ENCODE peak calls at places on chromosomes 2 and 18, in six cellular contexts. One of them, this sample, is unnamed.

GRCh38 chr18:9429662-9429993 is 45.7 kb upstream of the RALBP1 start:
- DNase-seq in left ventricle myocardium inferior: no peak
- DNase-seq in sigmoid colon: no peak
- DNase-seq in stomach: no peak
- DNase-seq in fibroblast of pulmonary artery: peak; percentile 49
- DNase-seq in WERI-Rb-1: no peak
- DNase-seq in this sample: no peak

GRCh38 chr18:3793545-3793944 is 343.6 kb downstream of the TGIF1 start:
- DNase-seq in left ventricle myocardium inferior: no peak
- DNase-seq in sigmoid colon: no peak
- DNase-seq in stomach: no peak
- DNase-seq in fibroblast of pulmonary artery: peak; percentile 65
- DNase-seq in WERI-Rb-1: no peak
- DNase-seq in this sample: no peak

GRCh38 chr2:169585673-169586072 is 1.5 kb downstream of the PPIG start:
- DNase-seq in left ventricle myocardium inferior: no peak
- DNase-seq in sigmoid colon: no peak
- DNase-seq in stomach: no peak
- DNase-seq in fibroblast of pulmonary artery: no peak
- DNase-seq in WERI-Rb-1: no peak
- DNase-seq in this sample: no peak

GRCh38 chr2:20327370-20327769 is 23.3 kb downstream of the PUM2 start:
- DNase-seq in left ventricle myocardium inferior: no peak
- DNase-seq in sigmoid colon: no peak
- DNase-seq in stomach: no peak
- DNase-seq in fibroblast of pulmonary artery: no peak
- DNase-seq in WERI-Rb-1: no peak
- DNase-seq in this sample: no peak

GRCh38 chr2:235129856-235130255 is 178.0 kb downstream of the SH3BP4 start:
- DNase-seq in left ventricle myocardium inferior: no peak
- DNase-seq in sigmoid colon: no peak
- DNase-seq in stomach: no peak
- DNase-seq in fibroblast of pulmonary artery: peak; percentile 17
- DNase-seq in WERI-Rb-1: no peak
- DNase-seq in this sample: no peak

GRCh38 chr18:27661320-27662049 is 476.4 kb upstream of the CHST9 start:
- DNase-seq in left ventricle myocardium inferior: no peak
- DNase-seq in sigmoid colon: no peak
- DNase-seq in stomach: no peak
- DNase-seq in fibroblast of pulmonary artery: no peak
- DNase-seq in WERI-Rb-1: no peak
- DNase-seq in this sample: no peak

GRCh38 chr2:196253115-196253484 is 81.7 kb upstream of the STK17B start:
- DNase-seq in left ventricle myocardium inferior: no peak
- DNase-seq in sigmoid colon: no peak
- DNase-seq in stomach: no peak
- DNase-seq in fibroblast of pulmonary artery: no peak
- DNase-seq in WERI-Rb-1: no peak
- DNase-seq in this sample: no peak

GRCh38 chr18:5103286-5103685 is 93.8 kb downstream of the AKAIN1 start:
- DNase-seq in left ventricle myocardium inferior: no peak
- DNase-seq in sigmoid colon: no peak
- DNase-seq in stomach: no peak
- DNase-seq in fibroblast of pulmonary artery: no peak
- DNase-seq in WERI-Rb-1: no peak
- DNase-seq in this sample: no peak

GRCh38 chr2:209425082-209426071 is 1.5 kb downstream of the MAP2 start:
- DNase-seq in left ventricle myocardium inferior: no peak
- DNase-seq in sigmoid colon: no peak
- DNase-seq in stomach: no peak
- DNase-seq in fibroblast of pulmonary artery: peak; percentile 76
- DNase-seq in WERI-Rb-1: peak; percentile 25
- DNase-seq in this sample: peak; percentile 28

GRCh38 chr2:75558786-75559428 is 1.8 kb downstream of the EVA1A start:
- DNase-seq in left ventricle myocardium inferior: no peak
- DNase-seq in sigmoid colon: no peak
- DNase-seq in stomach: no peak
- DNase-seq in fibroblast of pulmonary artery: peak; percentile 58
- DNase-seq in WERI-Rb-1: no peak
- DNase-seq in this sample: no peak

GRCh38 chr2:98825404-98825803 is 94.5 kb upstream of the MGAT4A start:
- DNase-seq in left ventricle myocardium inferior: no peak
- DNase-seq in sigmoid colon: no peak
- DNase-seq in stomach: no peak
- DNase-seq in fibroblast of pulmonary artery: no peak
- DNase-seq in WERI-Rb-1: no peak
- DNase-seq in this sample: no peak

GRCh38 chr2:16640867-16641266 is 24.8 kb downstream of the CYRIA start:
- DNase-seq in left ventricle myocardium inferior: peak; percentile 54
- DNase-seq in sigmoid colon: no peak
- DNase-seq in stomach: no peak
- DNase-seq in fibroblast of pulmonary artery: peak; percentile 59
- DNase-seq in WERI-Rb-1: peak; percentile 42
- DNase-seq in this sample: no peak

GRCh38 chr2:105329561-105330495 is at the start of gene TGFBRAP1:
- DNase-seq in left ventricle myocardium inferior: peak; percentile 60
- DNase-seq in sigmoid colon: peak; percentile 74
- DNase-seq in stomach: peak; percentile 71
- DNase-seq in fibroblast of pulmonary artery: peak; percentile 36
- DNase-seq in WERI-Rb-1: peak; percentile 42
- DNase-seq in this sample: peak; percentile 69

GRCh38 chr2:26843041-26843440 is 4.9 kb upstream of the DPYSL5 start:
- DNase-seq in left ventricle myocardium inferior: no peak
- DNase-seq in sigmoid colon: no peak
- DNase-seq in stomach: no peak
- DNase-seq in fibroblast of pulmonary artery: no peak
- DNase-seq in WERI-Rb-1: no peak
- DNase-seq in this sample: no peak

GRCh38 chr2:236160366-236161081 is 7.7 kb downstream of the GBX2 start:
- DNase-seq in left ventricle myocardium inferior: no peak
- DNase-seq in sigmoid colon: peak; percentile 38
- DNase-seq in stomach: no peak
- DNase-seq in fibroblast of pulmonary artery: no peak
- DNase-seq in WERI-Rb-1: no peak
- DNase-seq in this sample: no peak

GRCh38 chr2:11539317-11540147 is 5.7 kb downstream of the GREB1 start:
- DNase-seq in left ventricle myocardium inferior: no peak
- DNase-seq in sigmoid colon: no peak
- DNase-seq in stomach: peak; percentile 85
- DNase-seq in fibroblast of pulmonary artery: no peak
- DNase-seq in WERI-Rb-1: no peak
- DNase-seq in this sample: no peak

GRCh38 chr2:10820562-10820961 is 8.0 kb upstream of the PDIA6 start:
- DNase-seq in left ventricle myocardium inferior: peak; percentile 57
- DNase-seq in sigmoid colon: peak; percentile 64
- DNase-seq in stomach: peak; percentile 77
- DNase-seq in fibroblast of pulmonary artery: no peak
- DNase-seq in WERI-Rb-1: no peak
- DNase-seq in this sample: no peak

GRCh38 chr2:69469784-69470183 is 32.5 kb upstream of the NFU1 start:
- DNase-seq in left ventricle myocardium inferior: no peak
- DNase-seq in sigmoid colon: no peak
- DNase-seq in stomach: no peak
- DNase-seq in fibroblast of pulmonary artery: peak; percentile 26
- DNase-seq in WERI-Rb-1: no peak
- DNase-seq in this sample: no peak

GRCh38 chr2:143231257-143231650 is 102.0 kb downstream of the ARHGAP15 start:
- DNase-seq in left ventricle myocardium inferior: no peak
- DNase-seq in sigmoid colon: no peak
- DNase-seq in stomach: no peak
- DNase-seq in fibroblast of pulmonary artery: no peak
- DNase-seq in WERI-Rb-1: no peak
- DNase-seq in this sample: no peak

GRCh38 chr2:143226714-143227541 is 97.7 kb downstream of the ARHGAP15 start:
- DNase-seq in left ventricle myocardium inferior: no peak
- DNase-seq in sigmoid colon: no peak
- DNase-seq in stomach: no peak
- DNase-seq in fibroblast of pulmonary artery: no peak
- DNase-seq in WERI-Rb-1: no peak
- DNase-seq in this sample: no peak

GRCh38 chr2:143229952-143230351 is 100.7 kb downstream of the ARHGAP15 start:
- DNase-seq in left ventricle myocardium inferior: no peak
- DNase-seq in sigmoid colon: no peak
- DNase-seq in stomach: no peak
- DNase-seq in fibroblast of pulmonary artery: no peak
- DNase-seq in WERI-Rb-1: no peak
- DNase-seq in this sample: no peak

GRCh38 chr2:143229411-143229810 is 100.2 kb downstream of the ARHGAP15 start:
- DNase-seq in left ventricle myocardium inferior: no peak
- DNase-seq in sigmoid colon: no peak
- DNase-seq in stomach: no peak
- DNase-seq in fibroblast of pulmonary artery: no peak
- DNase-seq in WERI-Rb-1: no peak
- DNase-seq in this sample: no peak

GRCh38 chr2:143230506-143231256 is 101.5 kb downstream of the ARHGAP15 start:
- DNase-seq in left ventricle myocardium inferior: no peak
- DNase-seq in sigmoid colon: no peak
- DNase-seq in stomach: no peak
- DNase-seq in fibroblast of pulmonary artery: no peak
- DNase-seq in WERI-Rb-1: no peak
- DNase-seq in this sample: no peak
- TF ChIP-seq CTCF in left ventricle myocardium inferior: no peak
- TF ChIP-seq CTCF in sigmoid colon: no peak
- TF ChIP-seq CTCF in stomach: no peak
- TF ChIP-seq CTCF in fibroblast of pulmonary artery: no peak
- TF ChIP-seq CTCF in WERI-Rb-1: no peak
- TF ChIP-seq CTCF in this sample: no peak

GRCh38 chr2:8682719-8683667 is 1.1 kb downstream of the ID2 start:
- DNase-seq in left ventricle myocardium inferior: no peak
- DNase-seq in sigmoid colon: peak; percentile 74
- DNase-seq in stomach: peak; percentile 45
- DNase-seq in fibroblast of pulmonary artery: peak; percentile 53
- DNase-seq in WERI-Rb-1: peak; percentile 39
- DNase-seq in this sample: no peak

GRCh38 chr2:8684421-8684884 is 2.6 kb downstream of the ID2 start:
- DNase-seq in left ventricle myocardium inferior: no peak
- DNase-seq in sigmoid colon: no peak
- DNase-seq in stomach: no peak
- DNase-seq in fibroblast of pulmonary artery: peak; percentile 60
- DNase-seq in WERI-Rb-1: peak; percentile 20
- DNase-seq in this sample: no peak

GRCh38 chr2:8680931-8681760 is 710 bp upstream of the ID2 start:
- DNase-seq in left ventricle myocardium inferior: peak; percentile 53
- DNase-seq in sigmoid colon: peak; percentile 82
- DNase-seq in stomach: peak; percentile 73
- DNase-seq in fibroblast of pulmonary artery: peak; percentile 92
- DNase-seq in WERI-Rb-1: peak; percentile 81
- DNase-seq in this sample: peak; percentile 60

GRCh38 chr2:8679827-8680731 is 1.8 kb upstream of the ID2 start:
- DNase-seq in left ventricle myocardium inferior: peak; percentile 42
- DNase-seq in sigmoid colon: peak; percentile 77
- DNase-seq in stomach: peak; percentile 76
- DNase-seq in fibroblast of pulmonary artery: peak; percentile 55
- DNase-seq in WERI-Rb-1: peak; percentile 67
- DNase-seq in this sample: no peak

DNA sequence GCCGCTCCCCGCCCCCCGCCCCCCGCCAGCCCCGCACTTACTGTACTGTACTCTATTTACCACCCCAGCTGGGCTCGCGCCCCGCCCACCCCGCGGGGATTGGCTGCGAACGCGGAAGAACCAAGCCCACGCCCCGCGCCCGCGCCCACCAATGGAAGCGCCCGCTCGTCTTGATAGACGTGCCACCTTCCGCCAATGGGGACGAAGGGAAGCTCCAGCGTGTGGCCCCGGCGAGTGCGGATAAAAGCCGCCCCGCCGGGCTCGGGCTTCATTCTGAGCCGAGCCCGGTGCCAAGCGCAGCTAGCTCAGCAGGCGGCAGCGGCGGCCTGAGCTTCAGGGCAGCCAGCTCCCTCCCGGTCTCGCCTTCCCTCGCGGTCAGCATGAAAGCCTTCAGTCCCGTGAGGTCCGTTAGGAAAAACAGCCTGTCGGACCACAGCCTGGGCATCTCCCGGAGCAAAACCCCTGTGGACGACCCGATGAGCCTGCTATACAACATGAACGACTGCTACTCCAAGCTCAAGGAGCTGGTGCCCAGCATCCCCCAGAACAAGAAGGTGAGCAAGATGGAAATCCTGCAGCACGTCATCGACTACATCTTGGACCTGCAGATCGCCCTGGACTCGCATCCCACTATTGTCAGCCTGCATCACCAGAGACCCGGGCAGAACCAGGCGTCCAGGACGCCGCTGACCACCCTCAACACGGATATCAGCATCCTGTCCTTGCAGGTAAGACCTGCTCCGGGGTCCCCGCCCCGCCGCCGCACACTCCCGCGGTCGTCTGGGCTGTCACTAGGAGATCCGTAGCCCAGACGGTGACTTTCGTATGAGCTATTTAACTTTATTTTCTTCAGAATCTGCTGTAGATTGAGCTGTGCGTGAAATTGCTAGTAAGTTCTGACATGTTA is at the start of gene ID2:
- DNase-seq in left ventricle myocardium inferior: peak; percentile 100
- DNase-seq in sigmoid colon: peak; percentile 100
- DNase-seq in stomach: peak; percentile 99
- DNase-seq in fibroblast of pulmonary artery: peak; percentile 99
- DNase-seq in WERI-Rb-1: peak; percentile 100
- DNase-seq in this sample: peak; percentile 99
- TF ChIP-seq CTCF in left ventricle myocardium inferior: no peak
- TF ChIP-seq CTCF in sigmoid colon: no peak
- TF ChIP-seq CTCF in stomach: no peak
- TF ChIP-seq CTCF in fibroblast of pulmonary artery: peak; percentile 2
- TF ChIP-seq CTCF in WERI-Rb-1: peak; percentile 9
- TF ChIP-seq CTCF in this sample: no peak

GRCh38 chr2:241616168-241617125 is 20.5 kb downstream of the THAP4 start:
- DNase-seq in left ventricle myocardium inferior: no peak
- DNase-seq in sigmoid colon: no peak
- DNase-seq in stomach: no peak
- DNase-seq in fibroblast of pulmonary artery: no peak
- DNase-seq in WERI-Rb-1: no peak
- DNase-seq in this sample: no peak
- TF ChIP-seq CTCF in left ventricle myocardium inferior: no peak
- TF ChIP-seq CTCF in sigmoid colon: no peak
- TF ChIP-seq CTCF in stomach: no peak
- TF ChIP-seq CTCF in fibroblast of pulmonary artery: no peak
- TF ChIP-seq CTCF in WERI-Rb-1: peak; percentile 19
- TF ChIP-seq CTCF in this sample: no peak

GRCh38 chr2:117698819-117699218 is 115.7 kb upstream of the DDX18 start:
- DNase-seq in left ventricle myocardium inferior: no peak
- DNase-seq in sigmoid colon: no peak
- DNase-seq in stomach: no peak
- DNase-seq in fibroblast of pulmonary artery: no peak
- DNase-seq in WERI-Rb-1: no peak
- DNase-seq in this sample: no peak

GRCh38 chr2:117704818-117705217 is 109.7 kb upstream of the DDX18 start:
- DNase-seq in left ventricle myocardium inferior: no peak
- DNase-seq in sigmoid colon: no peak
- DNase-seq in stomach: no peak
- DNase-seq in fibroblast of pulmonary artery: no peak
- DNase-seq in WERI-Rb-1: no peak
- DNase-seq in this sample: no peak

GRCh38 chr2:117702098-117702497 is 112.4 kb upstream of the DDX18 start:
- DNase-seq in left ventricle myocardium inferior: no peak
- DNase-seq in sigmoid colon: no peak
- DNase-seq in stomach: no peak
- DNase-seq in fibroblast of pulmonary artery: no peak
- DNase-seq in WERI-Rb-1: no peak
- DNase-seq in this sample: no peak

GRCh38 chr2:117707874-117708273 is 106.6 kb upstream of the DDX18 start:
- DNase-seq in left ventricle myocardium inferior: no peak
- DNase-seq in sigmoid colon: no peak
- DNase-seq in stomach: no peak
- DNase-seq in fibroblast of pulmonary artery: no peak
- DNase-seq in WERI-Rb-1: no peak
- DNase-seq in this sample: no peak

GRCh38 chr2:117703868-117704267 is 110.6 kb upstream of the DDX18 start:
- DNase-seq in left ventricle myocardium inferior: no peak
- DNase-seq in sigmoid colon: no peak
- DNase-seq in stomach: no peak
- DNase-seq in fibroblast of pulmonary artery: no peak
- DNase-seq in WERI-Rb-1: no peak
- DNase-seq in this sample: no peak
- TF ChIP-seq CTCF in left ventricle myocardium inferior: no peak
- TF ChIP-seq CTCF in sigmoid colon: no peak
- TF ChIP-seq CTCF in stomach: no peak
- TF ChIP-seq CTCF in fibroblast of pulmonary artery: no peak
- TF ChIP-seq CTCF in WERI-Rb-1: no peak
- TF ChIP-seq CTCF in this sample: no peak